ENCODE peak calls at places on chromosomes 6 and 20, in four cellular contexts. One of them, this sample, is unnamed.

GRCh38 chr6:167146173-167146572 is 11.6 kb downstream of the GPR31 start:
- DNase-seq in colonic mucosa: no peak
- DNase-seq in NB4: no peak
- DNase-seq in mucosa of descending colon: no peak
- DNase-seq in this sample: no peak

GRCh38 chr6:56036911-56037310 is 161.5 kb upstream of the BMP5 start:
- DNase-seq in colonic mucosa: no peak
- DNase-seq in NB4: no peak
- DNase-seq in mucosa of descending colon: no peak
- DNase-seq in this sample: no peak

GRCh38 chr6:167668019-167668753 is 158.5 kb upstream of the AFDN start:
- DNase-seq in colonic mucosa: peak
- DNase-seq in NB4: no peak
- DNase-seq in mucosa of descending colon: no peak
- DNase-seq in this sample: no peak

GRCh38 chr6:22147983-22148797 is 148.6 kb downstream of the PRL start:
- DNase-seq in colonic mucosa: peak
- DNase-seq in NB4: no peak
- DNase-seq in mucosa of descending colon: no peak
- DNase-seq in this sample: peak

GRCh38 chr6:39182604-39183003 is 46.7 kb downstream of the KCNK5 start:
- DNase-seq in colonic mucosa: no peak
- DNase-seq in NB4: no peak
- DNase-seq in mucosa of descending colon: no peak
- DNase-seq in this sample: no peak

GRCh38 chr6:36976931-36977330 is 9.1 kb downstream of the MTCH1 start:
- DNase-seq in colonic mucosa: no peak
- DNase-seq in NB4: no peak
- DNase-seq in mucosa of descending colon: no peak
- DNase-seq in this sample: no peak

GRCh38 chr6:120875900-120876299 is 458.4 kb downstream of the TBC1D32 start:
- DNase-seq in colonic mucosa: no peak
- DNase-seq in NB4: no peak
- DNase-seq in mucosa of descending colon: no peak
- DNase-seq in this sample: no peak

GRCh38 chr6:98827295-98828159 is 6.8 kb upstream of the POU3F2 start:
- DNase-seq in colonic mucosa: no peak
- DNase-seq in NB4: no peak
- DNase-seq in mucosa of descending colon: no peak
- DNase-seq in this sample: no peak

GRCh38 chr6:91376686-91377085 is 789.8 kb upstream of the MAP3K7 start:
- DNase-seq in colonic mucosa: peak
- DNase-seq in NB4: no peak
- DNase-seq in mucosa of descending colon: peak
- DNase-seq in this sample: no peak

GRCh38 chr6:165183496-165184140 is 125.8 kb downstream of the C6orf118 start:
- DNase-seq in colonic mucosa: no peak
- DNase-seq in NB4: peak
- DNase-seq in mucosa of descending colon: no peak
- DNase-seq in this sample: no peak

GRCh38 chr6:28758046-28758817 is 165.6 kb downstream of the TRIM27 start:
- DNase-seq in colonic mucosa: no peak
- DNase-seq in NB4: peak
- DNase-seq in mucosa of descending colon: no peak
- DNase-seq in this sample: no peak

GRCh38 chr6:15879372-15880261 is 216.8 kb upstream of the DTNBP1 start:
- DNase-seq in colonic mucosa: peak
- DNase-seq in NB4: no peak
- DNase-seq in mucosa of descending colon: peak
- DNase-seq in this sample: no peak

GRCh38 chr6:150346346-150346745 is 22.5 kb upstream of the IYD start:
- DNase-seq in colonic mucosa: no peak
- DNase-seq in NB4: no peak
- DNase-seq in mucosa of descending colon: no peak
- DNase-seq in this sample: no peak

GRCh38 chr6:137688230-137688971 is 178.7 kb upstream of the TNFAIP3 start:
- DNase-seq in colonic mucosa: no peak
- DNase-seq in NB4: no peak
- DNase-seq in mucosa of descending colon: no peak
- DNase-seq in this sample: no peak

GRCh38 chr6:2749972-2750600 is 636 bp downstream of the MYLK4 start:
- DNase-seq in colonic mucosa: peak
- DNase-seq in NB4: peak
- DNase-seq in mucosa of descending colon: peak
- DNase-seq in this sample: no peak

GRCh38 chr6:88380618-88381288 is 214.6 kb upstream of the CNR1 start:
- DNase-seq in colonic mucosa: no peak
- DNase-seq in NB4: no peak
- DNase-seq in mucosa of descending colon: no peak
- DNase-seq in this sample: no peak

GRCh38 chr6:64000873-64001497 is 365.4 kb downstream of the PHF3 start:
- DNase-seq in colonic mucosa: no peak
- DNase-seq in NB4: no peak
- DNase-seq in mucosa of descending colon: no peak
- DNase-seq in this sample: no peak

GRCh38 chr6:8588176-8588575 is 152.8 kb upstream of the SLC35B3 start:
- DNase-seq in colonic mucosa: no peak
- DNase-seq in NB4: no peak
- DNase-seq in mucosa of descending colon: no peak
- DNase-seq in this sample: no peak

GRCh38 chr6:142886431-142887170 is 58.4 kb downstream of the HIVEP2 start:
- DNase-seq in colonic mucosa: no peak
- DNase-seq in NB4: peak
- DNase-seq in mucosa of descending colon: no peak
- DNase-seq in this sample: no peak

GRCh38 chr6:112218563-112218962 is 35.8 kb downstream of the LAMA4 start:
- DNase-seq in colonic mucosa: no peak
- DNase-seq in NB4: no peak
- DNase-seq in mucosa of descending colon: no peak
- DNase-seq in this sample: no peak

GRCh38 chr6:44304282-44305199 is 8.6 kb downstream of the AARS2 start:
- DNase-seq in colonic mucosa: no peak
- DNase-seq in NB4: peak
- DNase-seq in mucosa of descending colon: no peak
- DNase-seq in this sample: no peak

GRCh38 chr6:52157301-52157930 is 28.8 kb upstream of the IL17A start:
- DNase-seq in colonic mucosa: no peak
- DNase-seq in NB4: no peak
- DNase-seq in mucosa of descending colon: no peak
- DNase-seq in this sample: no peak

GRCh38 chr6:7150381-7151064 is 42.8 kb downstream of the RREB1 start:
- DNase-seq in colonic mucosa: no peak
- DNase-seq in NB4: peak
- DNase-seq in mucosa of descending colon: no peak
- DNase-seq in this sample: peak

GRCh38 chr6:52221302-52221701 is 23.0 kb downstream of the IL17F start:
- DNase-seq in colonic mucosa: no peak
- DNase-seq in NB4: peak
- DNase-seq in mucosa of descending colon: no peak
- DNase-seq in this sample: no peak

GRCh38 chr20:49446808-49447207 is 35.7 kb downstream of the KCNB1 start:
- DNase-seq in colonic mucosa: peak
- DNase-seq in NB4: no peak
- DNase-seq in mucosa of descending colon: peak
- DNase-seq in this sample: peak

GRCh38 chr6:28802417-28803336 is 121.1 kb downstream of the TRIM27 start:
- DNase-seq in colonic mucosa: no peak
- DNase-seq in NB4: peak
- DNase-seq in mucosa of descending colon: no peak
- DNase-seq in this sample: no peak

GRCh38 chr6:161438430-161439030 is 164.7 kb upstream of the AGPAT4 start:
- DNase-seq in colonic mucosa: no peak
- DNase-seq in NB4: no peak
- DNase-seq in mucosa of descending colon: no peak
- DNase-seq in this sample: no peak

GRCh38 chr6:152356016-152356415 is 281.1 kb downstream of the SYNE1 start:
- DNase-seq in colonic mucosa: no peak
- DNase-seq in NB4: no peak
- DNase-seq in mucosa of descending colon: no peak
- DNase-seq in this sample: no peak

GRCh38 chr6:135722182-135722581 is 129.3 kb upstream of the PDE7B start:
- DNase-seq in colonic mucosa: no peak
- DNase-seq in NB4: no peak
- DNase-seq in mucosa of descending colon: no peak
- DNase-seq in this sample: no peak

GRCh38 chr6:148954934-148955915 is 208.4 kb downstream of the UST start:
- DNase-seq in colonic mucosa: no peak
- DNase-seq in NB4: no peak
- DNase-seq in mucosa of descending colon: no peak
- DNase-seq in this sample: no peak

GRCh38 chr6:22770042-22770441 is 200.7 kb downstream of the HDGFL1 start:
- DNase-seq in colonic mucosa: no peak
- DNase-seq in NB4: no peak
- DNase-seq in mucosa of descending colon: no peak
- DNase-seq in this sample: no peak

GRCh38 chr6:63864934-63865333 is 229.3 kb downstream of the PHF3 start:
- DNase-seq in colonic mucosa: no peak
- DNase-seq in NB4: no peak
- DNase-seq in mucosa of descending colon: no peak
- DNase-seq in this sample: no peak

GRCh38 chr6:35300848-35301247 is 3.2 kb downstream of the DEF6 start:
- DNase-seq in colonic mucosa: no peak
- DNase-seq in NB4: peak
- DNase-seq in mucosa of descending colon: no peak
- DNase-seq in this sample: no peak

GRCh38 chr6:97186416-97186999 is 96.5 kb downstream of the MMS22L start:
- DNase-seq in colonic mucosa: peak
- DNase-seq in NB4: peak
- DNase-seq in mucosa of descending colon: peak
- DNase-seq in this sample: peak

GRCh38 chr6:113644861-113645575 is 212.1 kb upstream of the MARCKS start:
- DNase-seq in colonic mucosa: no peak
- DNase-seq in NB4: no peak
- DNase-seq in mucosa of descending colon: no peak
- DNase-seq in this sample: no peak

GRCh38 chr20:497979-498378 is 35.6 kb upstream of the TBC1D20 start:
- DNase-seq in colonic mucosa: no peak
- DNase-seq in NB4: no peak
- DNase-seq in mucosa of descending colon: no peak
- DNase-seq in this sample: no peak

DNA sequence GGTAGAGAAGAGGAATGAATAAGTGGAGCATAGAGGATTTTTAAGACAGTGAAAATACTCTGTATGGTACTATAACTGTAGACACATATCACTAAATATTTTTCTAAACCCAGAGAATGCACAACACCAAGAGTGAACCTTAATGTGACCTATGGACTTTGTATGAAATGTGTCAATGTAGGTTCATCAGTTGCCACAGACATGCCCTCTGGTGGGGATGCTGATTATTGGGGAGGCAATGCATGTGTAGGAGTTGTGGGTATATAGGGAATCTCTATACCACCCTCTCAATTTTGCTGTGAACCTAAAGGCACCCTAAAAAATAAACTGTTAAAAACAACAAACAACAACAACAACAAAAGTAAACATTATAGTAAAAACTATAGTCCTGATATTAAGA is 293.7 kb downstream of the RNF144B start:
- DNase-seq in colonic mucosa: no peak
- DNase-seq in NB4: no peak
- DNase-seq in mucosa of descending colon: no peak
- DNase-seq in this sample: no peak
- TF ChIP-seq CTCF in colonic mucosa: no peak
- TF ChIP-seq CTCF in NB4: peak
- TF ChIP-seq CTCF in mucosa of descending colon: no peak
- TF ChIP-seq CTCF in this sample: peak

GRCh38 chr20:56949318-56949717 is 317.1 kb downstream of the BMP7 start:
- DNase-seq in colonic mucosa: no peak
- DNase-seq in NB4: no peak
- DNase-seq in mucosa of descending colon: no peak
- DNase-seq in this sample: no peak
- TF ChIP-seq CTCF in colonic mucosa: no peak
- TF ChIP-seq CTCF in NB4: no peak
- TF ChIP-seq CTCF in mucosa of descending colon: no peak
- TF ChIP-seq CTCF in this sample: no peak

DNA sequence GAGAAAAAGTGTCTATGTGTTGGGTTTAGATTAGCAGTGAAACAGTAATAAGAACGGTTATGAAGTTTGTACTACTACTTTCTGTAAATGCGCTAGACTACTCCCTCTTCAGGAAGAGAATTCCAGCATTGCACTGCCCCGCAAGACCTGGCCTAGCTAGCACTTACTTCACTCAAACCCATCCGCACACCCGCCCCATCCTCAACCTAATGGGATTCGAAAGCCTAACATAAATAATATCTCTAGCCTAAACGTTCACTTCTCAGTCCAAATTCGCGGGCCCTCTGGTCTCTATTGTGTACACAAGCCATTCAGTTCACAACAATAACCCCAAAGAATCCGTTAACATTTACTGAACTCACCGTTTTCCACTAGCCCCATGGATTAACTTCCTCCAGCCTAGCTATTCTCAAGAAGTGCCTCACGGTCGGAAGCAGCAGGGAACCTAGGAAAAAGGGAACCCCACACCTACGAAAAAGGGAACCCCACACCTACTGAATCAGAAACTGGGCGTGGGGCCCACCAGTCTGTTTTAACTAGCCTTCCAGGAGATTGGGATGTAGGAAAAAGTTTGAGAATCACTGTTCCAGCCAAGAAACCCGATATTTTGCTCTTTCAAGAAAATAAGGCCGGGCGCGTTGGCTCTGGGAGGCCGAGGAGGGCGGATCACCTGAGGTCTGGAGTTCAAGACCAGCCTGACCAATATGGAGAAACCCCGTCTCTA is 45.4 kb upstream of the BTN3A2 start:
- DNase-seq in colonic mucosa: no peak
- DNase-seq in NB4: no peak
- DNase-seq in mucosa of descending colon: no peak
- DNase-seq in this sample: no peak
- TF ChIP-seq CTCF in colonic mucosa: no peak
- TF ChIP-seq CTCF in NB4: no peak
- TF ChIP-seq CTCF in mucosa of descending colon: no peak
- TF ChIP-seq CTCF in this sample: no peak

DNA sequence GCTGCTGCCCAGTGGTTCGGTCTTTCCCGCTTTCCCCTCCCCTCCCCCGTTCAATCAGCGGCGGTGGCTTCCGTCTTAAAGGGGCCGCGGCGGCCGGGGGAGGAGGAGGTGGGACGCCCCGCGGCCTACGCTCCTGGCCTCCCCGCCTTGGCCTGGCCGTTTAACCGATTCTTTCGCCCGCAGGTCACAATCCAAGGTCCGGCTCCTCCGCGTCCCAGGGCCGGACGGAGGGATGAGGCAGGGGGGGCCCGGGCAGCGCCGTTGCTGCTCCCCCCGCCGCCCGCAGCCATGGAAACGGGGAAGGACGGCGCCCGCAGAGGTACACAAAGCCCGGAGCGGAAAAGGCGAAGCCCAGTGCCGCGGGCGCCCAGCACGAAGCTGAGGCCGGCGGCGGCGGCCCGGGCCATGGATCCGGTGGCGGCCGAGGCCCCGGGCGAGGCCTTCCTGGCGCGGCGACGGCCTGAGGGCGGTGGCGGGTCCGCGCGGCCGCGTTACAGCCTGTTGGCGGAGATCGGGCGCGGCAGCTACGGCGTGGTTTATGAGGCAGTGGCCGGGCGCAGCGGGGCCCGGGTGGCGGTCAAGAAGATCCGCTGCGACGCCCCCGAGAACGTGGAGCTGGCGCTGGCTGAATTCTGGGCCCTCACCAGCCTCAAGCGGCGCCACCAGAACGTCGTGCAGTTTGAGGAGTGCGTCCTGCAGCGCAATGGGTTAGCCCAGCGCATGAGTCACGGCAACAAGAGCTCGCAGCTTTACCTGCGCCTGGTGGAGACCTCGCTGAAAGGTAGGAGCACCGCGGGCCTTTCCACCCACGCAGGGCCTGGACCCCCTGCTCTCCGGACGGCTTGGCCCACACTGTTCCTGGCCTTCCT is 1.2 kb downstream of the STK35 start:
- DNase-seq in colonic mucosa: peak
- DNase-seq in NB4: peak
- DNase-seq in mucosa of descending colon: peak
- DNase-seq in this sample: peak
- TF ChIP-seq CTCF in colonic mucosa: no peak
- TF ChIP-seq CTCF in NB4: no peak
- TF ChIP-seq CTCF in mucosa of descending colon: no peak
- TF ChIP-seq CTCF in this sample: no peak

This sample was measured in osteocyte.